ENCODE peak calls at places on chromosomes 6 and 20, in ten cellular contexts. J, G, O, H, M, E, P, Q, T and L are unnamed samples.

GRCh38 chr6:170087946-170088348 is 202.9 kb downstream of the DLL1 start:
- DNase-seq in E (no peak), P (peak; percentile 76), G (no peak), H (no peak), M (peak; percentile 43), O (no peak), J (no peak), Q (peak; percentile 16), T (no peak), L (no peak)

GRCh38 chr20:3663031-3663701 is at the start of gene GFRA4:
- DNase-seq in E (no peak), J (no peak), M (peak; percentile 10), P (no peak), O (no peak), H (no peak), Q (no peak), G (no peak), T (no peak), L (no peak)

GRCh38 chr20:59611286-59611685 is 6.9 kb downstream of the PHACTR3 start:
- DNase-seq in E (no peak), J (no peak), M (no peak), G (no peak), H (no peak), O (no peak), Q (no peak), P (no peak), T (no peak), L (no peak)

GRCh38 chr6:45021652-45022051 is 306.5 kb upstream of the RUNX2 start:
- DNase-seq in G (peak; percentile 17), H (peak; percentile 16), E (no peak), O (no peak), Q (no peak), P (no peak), J (no peak), M (no peak), T (no peak), L (peak; percentile 11)

GRCh38 chr6:16921399-16922110 is 160.3 kb upstream of the ATXN1 start:
- DNase-seq in E (no peak), T (no peak), G (no peak), O (no peak), J (no peak), Q (no peak), P (no peak), M (no peak), H (no peak), L (no peak)

GRCh38 chr20:9021699-9022098 is 47.2 kb upstream of the PLCB4 start:
- DNase-seq in H (no peak), T (peak; percentile 3), M (no peak), E (no peak), O (no peak), G (peak; percentile 11), J (no peak), Q (no peak), P (no peak), L (no peak)

GRCh38 chr6:88823998-88824397 is 139.4 kb downstream of the RNGTT start:
- DNase-seq in T (no peak), J (no peak), M (no peak), P (no peak), G (peak; percentile 59), O (no peak), Q (no peak), H (peak; percentile 59), E (no peak), L (peak; percentile 51)

GRCh38 chr6:166277021-166277420 is 31.2 kb downstream of the PRR18 start:
- DNase-seq in P (no peak), T (no peak), O (no peak), H (peak; percentile 53), G (peak; percentile 63), Q (no peak), E (no peak), J (no peak), M (no peak), L (no peak)

GRCh38 chr20:36465109-36466080 is 75.9 kb upstream of the MYL9 start:
- DNase-seq in H (peak; percentile 97), G (peak; percentile 83), J (no peak), Q (peak; percentile 48), E (peak; percentile 79), O (peak; percentile 72), T (peak; percentile 64), M (no peak), P (peak; percentile 63), L (peak; percentile 86)

GRCh38 chr20:4956200-4956810 is 45.0 kb downstream of the SLC23A2 start:
- DNase-seq in M (no peak), O (no peak), G (no peak), P (no peak), Q (no peak), H (peak; percentile 71), T (no peak), J (no peak), E (peak; percentile 34), L (no peak)

GRCh38 chr6:154408906-154409500 is 52.4 kb upstream of the IPCEF1 start:
- DNase-seq in J (no peak), Q (peak; percentile 41), O (no peak), M (no peak), T (no peak), E (no peak), G (no peak), H (peak; percentile 32), P (no peak), L (peak; percentile 62)

GRCh38 chr6:21538186-21538798 is 55.3 kb upstream of the SOX4 start:
- DNase-seq in H (peak; percentile 59), Q (no peak), M (no peak), P (no peak), J (no peak), G (peak; percentile 80), E (no peak), O (no peak), T (no peak), L (peak; percentile 13)

GRCh38 chr6:13765570-13765969 is 48.8 kb downstream of the MCUR1 start:
- DNase-seq in G (peak; percentile 52), Q (no peak), T (peak; percentile 23), J (no peak), H (peak; percentile 34), P (no peak), E (no peak), O (no peak), M (no peak), L (no peak)

DNA sequence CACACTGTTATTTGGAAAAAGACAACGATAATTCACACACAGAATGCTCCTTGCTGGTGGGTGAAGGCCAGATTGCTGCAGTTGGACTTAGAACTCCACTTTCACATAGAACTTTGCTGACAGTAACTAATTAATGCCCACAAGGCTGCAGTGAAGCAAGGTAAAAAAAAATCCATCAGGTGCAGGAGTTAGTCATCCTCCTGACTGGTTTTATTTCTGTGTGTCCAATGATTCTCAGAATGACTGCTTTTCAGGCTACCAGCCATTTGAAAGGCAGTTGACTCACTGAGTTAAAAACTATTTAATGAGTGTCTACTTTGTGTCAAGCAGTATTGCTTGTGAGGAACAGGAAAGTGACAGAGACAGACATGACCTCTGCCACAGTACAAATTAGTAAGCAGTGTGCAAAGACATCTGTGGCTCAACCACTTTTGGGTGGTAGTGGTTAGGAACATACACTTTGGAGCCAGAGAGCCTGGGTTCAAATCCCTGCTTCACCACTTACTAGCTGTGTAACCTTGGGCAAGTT is 41.9 kb downstream of the ELOVL5 start:
- DNase-seq in O (no peak), T (no peak), Q (no peak), H (peak; percentile 68), G (peak; percentile 75), P (no peak), E (no peak), J (no peak), M (no peak), L (no peak)
- H3K27ac ChIP-seq in O (no peak overlapping the region), T (peak overlapping the region; percentile 49), Q (no peak overlapping the region), H (no peak overlapping the region), G (no peak overlapping the region), P (no peak overlapping the region), E (no peak overlapping the region), J (no peak overlapping the region), M (no peak overlapping the region), L (no peak overlapping the region)

GRCh38 chr6:149941583-149942460 is at the start of gene ULBP2:
- DNase-seq in O (peak; percentile 69), H (peak; percentile 99), E (peak; percentile 75), G (peak; percentile 93), Q (peak; percentile 66), P (peak; percentile 94), T (peak; percentile 78), M (peak; percentile 90), J (peak; percentile 70), L (peak; percentile 94)

GRCh38 chr6:149938571-149939462 is 3.0 kb upstream of the ULBP2 start:
- DNase-seq in P (peak; percentile 57), M (no peak), E (no peak), J (no peak), O (no peak), Q (no peak), T (no peak), H (peak; percentile 60), G (no peak), L (no peak)

GRCh38 chr6:149940673-149940984 is 1.2 kb upstream of the ULBP2 start:
- DNase-seq in M (no peak), J (no peak), Q (no peak), G (no peak), O (no peak), H (no peak), T (no peak), E (no peak), P (peak; percentile 34), L (no peak)

GRCh38 chr6:149939909-149940672 is 1.7 kb upstream of the ULBP2 start:
- DNase-seq in P (no peak), O (no peak), M (no peak), J (no peak), T (no peak), Q (no peak), H (no peak), G (no peak), E (no peak), L (no peak)

GRCh38 chr6:149942461-149942829 is 631 bp downstream of the ULBP2 start:
- DNase-seq in G (no peak), M (no peak), J (no peak), E (no peak), O (no peak), H (peak; percentile 41), P (no peak), Q (no peak), T (no peak), L (no peak)
- H3K36me3 ChIP-seq in G (no peaks in the 10 kb centered on the region), M (no peaks in the 10 kb centered on the region), J (no peaks in the 10 kb centered on the region), E (no peaks in the 10 kb centered on the region), O (no peaks in the 10 kb centered on the region), H (no peaks in the 10 kb centered on the region), P (no peaks in the 10 kb centered on the region), Q (no peaks in the 10 kb centered on the region), T (no peaks in the 10 kb centered on the region), L (no peaks in the 10 kb centered on the region)

DNA sequence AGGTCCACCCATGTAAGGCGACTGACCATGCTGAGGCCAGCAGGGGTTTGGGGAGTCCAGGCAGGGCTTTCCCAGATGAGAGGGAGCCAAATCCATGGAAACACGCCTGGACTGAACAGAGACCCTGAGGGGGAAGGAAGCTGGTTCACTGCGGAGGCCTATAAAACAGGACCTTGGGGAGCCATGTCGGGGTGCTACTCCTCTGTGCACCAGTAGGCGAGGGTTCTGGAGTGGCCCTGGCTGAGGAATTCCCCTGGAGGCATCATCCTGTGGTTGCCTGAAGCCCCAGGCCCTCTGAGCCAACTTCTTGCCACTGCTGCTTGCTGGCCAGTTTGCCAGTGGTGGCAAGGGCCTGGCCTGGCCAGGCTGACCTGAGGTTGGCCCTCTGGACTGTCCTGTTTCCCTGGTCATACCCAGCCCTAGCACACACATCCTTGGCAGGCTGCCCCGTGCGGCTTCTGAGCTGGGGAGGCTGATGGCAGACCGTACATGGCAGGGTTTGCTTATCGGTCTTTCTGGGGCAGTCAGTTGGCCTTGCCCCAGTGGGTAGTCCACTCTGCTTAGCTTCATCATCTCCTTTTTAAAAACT is 2.2 kb upstream of the LRRN4 start:
- DNase-seq in G (no peak), E (no peak), H (no peak), J (no peak), Q (no peak), P (no peak), O (no peak), M (no peak), T (peak; percentile 21), L (no peak)
- H3K27ac ChIP-seq in G (no peak overlapping the region), E (no peak overlapping the region), H (no peak overlapping the region), J (no peak overlapping the region), Q (no peak overlapping the region), P (no peak overlapping the region), O (no peak overlapping the region), M (no peak overlapping the region), T (no peak overlapping the region), L (no peak overlapping the region)

GRCh38 chr6:85556992-85557668 is 36.5 kb downstream of the SNX14 start:
- DNase-seq in Q (no peak), P (no peak), T (no peak), G (no peak), E (no peak), M (no peak), J (no peak), H (no peak), O (no peak), L (no peak)
- H3K36me3 ChIP-seq in Q (no peaks in the 10 kb centered on the region), P (no peaks in the 10 kb centered on the region), T (no peaks in the 10 kb centered on the region), G (peaks cover 6% of the 10 kb centered on the region), E (no peaks in the 10 kb centered on the region), M (peaks cover 54% of the 10 kb centered on the region), J (no peaks in the 10 kb centered on the region), H (peaks cover 32% of the 10 kb centered on the region), O (no peaks in the 10 kb centered on the region), L (peaks cover 6% of the 10 kb centered on the region)